ENCODE peak calls at places on chromosome 9, in five cellular contexts. One of them, this sample, is unnamed. For H3K36me3, the result is how much of the 10 kb centered on the place peaks cover.

GRCh38 chr9:100277166-100277979 is 75.4 kb downstream of the TEX10 start:
- DNase-seq in esophagus muscularis mucosa: no peak
- DNase-seq in heart left ventricle: no peak
- DNase-seq in H1: no peak
- DNase-seq in BE2C: no peak
- DNase-seq in this sample: no peak

GRCh38 chr9:7243838-7244237 is 486.1 kb downstream of the KDM4C start:
- DNase-seq in esophagus muscularis mucosa: no peak
- DNase-seq in heart left ventricle: no peak
- DNase-seq in H1: no peak
- DNase-seq in BE2C: no peak
- DNase-seq in this sample: no peak

GRCh38 chr9:75229605-75230332 is 141.5 kb downstream of the OSTF1 start:
- DNase-seq in esophagus muscularis mucosa: no peak
- DNase-seq in heart left ventricle: no peak
- DNase-seq in H1: no peak
- DNase-seq in BE2C: no peak
- DNase-seq in this sample: no peak

GRCh38 chr9:28234133-28234898 is 661.0 kb upstream of the C9orf72 start:
- DNase-seq in esophagus muscularis mucosa: no peak
- DNase-seq in heart left ventricle: no peak
- DNase-seq in H1: no peak
- DNase-seq in BE2C: no peak
- DNase-seq in this sample: no peak

GRCh38 chr9:130409250-130409649 is 35.5 kb upstream of the ASS1 start:
- DNase-seq in esophagus muscularis mucosa: no peak
- DNase-seq in heart left ventricle: no peak
- DNase-seq in H1: no peak
- DNase-seq in BE2C: no peak
- DNase-seq in this sample: no peak

GRCh38 chr9:35729700-35730485 is 2.1 kb downstream of the TLN1 start:
- DNase-seq in esophagus muscularis mucosa: no peak
- DNase-seq in heart left ventricle: peak
- DNase-seq in H1: no peak
- DNase-seq in BE2C: peak
- DNase-seq in this sample: peak

GRCh38 chr9:74865177-74865576 is 22.5 kb downstream of the TRPM6 start:
- DNase-seq in esophagus muscularis mucosa: no peak
- DNase-seq in heart left ventricle: no peak
- DNase-seq in H1: no peak
- DNase-seq in BE2C: no peak
- DNase-seq in this sample: no peak

GRCh38 chr9:36082928-36083327 is 46.2 kb downstream of the RECK start:
- DNase-seq in esophagus muscularis mucosa: no peak
- DNase-seq in heart left ventricle: no peak
- DNase-seq in H1: no peak
- DNase-seq in BE2C: no peak
- DNase-seq in this sample: no peak

GRCh38 chr9:94922691-94923107 is 196.2 kb downstream of the AOPEP start:
- DNase-seq in esophagus muscularis mucosa: no peak
- DNase-seq in heart left ventricle: peak
- DNase-seq in H1: no peak
- DNase-seq in BE2C: no peak
- DNase-seq in this sample: no peak

GRCh38 chr9:16367605-16368424 is 502.7 kb downstream of the BNC2 start:
- DNase-seq in esophagus muscularis mucosa: no peak
- DNase-seq in heart left ventricle: no peak
- DNase-seq in H1: no peak
- DNase-seq in BE2C: no peak
- DNase-seq in this sample: no peak

GRCh38 chr9:87383341-87384150 is 114.1 kb upstream of the DAPK1 start:
- DNase-seq in esophagus muscularis mucosa: no peak
- DNase-seq in heart left ventricle: no peak
- DNase-seq in H1: no peak
- DNase-seq in BE2C: no peak
- DNase-seq in this sample: no peak

GRCh38 chr9:13186091-13186490 is 93.4 kb downstream of the MPDZ start:
- DNase-seq in esophagus muscularis mucosa: no peak
- DNase-seq in heart left ventricle: no peak
- DNase-seq in H1: no peak
- DNase-seq in BE2C: no peak
- DNase-seq in this sample: no peak

GRCh38 chr9:35649431-35650340 is 1.0 kb downstream of the SIT1 start:
- DNase-seq in esophagus muscularis mucosa: no peak
- DNase-seq in heart left ventricle: no peak
- DNase-seq in H1: no peak
- DNase-seq in BE2C: no peak
- DNase-seq in this sample: no peak

GRCh38 chr9:91425270-91425669 is 1.6 kb upstream of the NFIL3 start:
- DNase-seq in esophagus muscularis mucosa: no peak
- DNase-seq in heart left ventricle: no peak
- DNase-seq in H1: no peak
- DNase-seq in BE2C: no peak
- DNase-seq in this sample: no peak

GRCh38 chr9:34457266-34458012 is 931 bp downstream of the FAM219A start:
- DNase-seq in esophagus muscularis mucosa: no peak
- DNase-seq in heart left ventricle: peak
- DNase-seq in H1: peak
- DNase-seq in BE2C: peak
- DNase-seq in this sample: peak

GRCh38 chr9:20526500-20527319 is 95.6 kb downstream of the MLLT3 start:
- DNase-seq in esophagus muscularis mucosa: no peak
- DNase-seq in heart left ventricle: no peak
- DNase-seq in H1: no peak
- DNase-seq in BE2C: no peak
- DNase-seq in this sample: no peak

GRCh38 chr9:16133556-16134227 is 580.8 kb downstream of the CCDC171 start:
- DNase-seq in esophagus muscularis mucosa: no peak
- DNase-seq in heart left ventricle: peak
- DNase-seq in H1: no peak
- DNase-seq in BE2C: peak
- DNase-seq in this sample: peak

GRCh38 chr9:72154468-72155281 is 5.4 kb downstream of the GDA start:
- DNase-seq in esophagus muscularis mucosa: no peak
- DNase-seq in heart left ventricle: no peak
- DNase-seq in H1: no peak
- DNase-seq in BE2C: no peak
- DNase-seq in this sample: no peak

GRCh38 chr9:2808105-2808504 is 35.8 kb downstream of the PUM3 start:
- DNase-seq in esophagus muscularis mucosa: no peak
- DNase-seq in heart left ventricle: no peak
- DNase-seq in H1: no peak
- DNase-seq in BE2C: no peak
- DNase-seq in this sample: no peak

GRCh38 chr9:75086443-75087278 is 1.3 kb downstream of the NMRK1 start:
- DNase-seq in esophagus muscularis mucosa: no peak
- DNase-seq in heart left ventricle: no peak
- DNase-seq in H1: no peak
- DNase-seq in BE2C: no peak
- DNase-seq in this sample: peak

GRCh38 chr9:134625361-134626140 is 16.1 kb upstream of the COL5A1 start:
- DNase-seq in esophagus muscularis mucosa: no peak
- DNase-seq in heart left ventricle: no peak
- DNase-seq in H1: no peak
- DNase-seq in BE2C: peak
- DNase-seq in this sample: peak

GRCh38 chr9:126536131-126536530 is 77.6 kb upstream of the LMX1B start:
- DNase-seq in esophagus muscularis mucosa: no peak
- DNase-seq in heart left ventricle: no peak
- DNase-seq in H1: no peak
- DNase-seq in BE2C: no peak
- DNase-seq in this sample: no peak

GRCh38 chr9:133090187-133090586 is 28.4 kb downstream of the CEL start:
- DNase-seq in esophagus muscularis mucosa: no peak
- DNase-seq in heart left ventricle: peak
- DNase-seq in H1: no peak
- DNase-seq in BE2C: peak
- DNase-seq in this sample: no peak

GRCh38 chr9:2610985-2611384 is 10.6 kb upstream of the VLDLR start:
- DNase-seq in esophagus muscularis mucosa: peak
- DNase-seq in heart left ventricle: no peak
- DNase-seq in H1: no peak
- DNase-seq in BE2C: no peak
- DNase-seq in this sample: no peak

GRCh38 chr9:129412814-129413536 is 207.9 kb downstream of the C9orf50 start:
- DNase-seq in esophagus muscularis mucosa: no peak
- DNase-seq in heart left ventricle: peak
- DNase-seq in H1: no peak
- DNase-seq in BE2C: peak
- DNase-seq in this sample: peak

GRCh38 chr9:72533322-72533721 is 11.9 kb downstream of the TMC1 start:
- DNase-seq in esophagus muscularis mucosa: no peak
- DNase-seq in heart left ventricle: no peak
- DNase-seq in H1: no peak
- DNase-seq in BE2C: no peak
- DNase-seq in this sample: no peak

GRCh38 chr9:129580211-129580915 is 40.5 kb downstream of the C9orf50 start:
- DNase-seq in esophagus muscularis mucosa: no peak
- DNase-seq in heart left ventricle: no peak
- DNase-seq in H1: no peak
- DNase-seq in BE2C: no peak
- DNase-seq in this sample: no peak

GRCh38 chr9:113715086-113715485 is 161.0 kb upstream of the ZNF618 start:
- DNase-seq in esophagus muscularis mucosa: no peak
- DNase-seq in heart left ventricle: no peak
- DNase-seq in H1: no peak
- DNase-seq in BE2C: no peak
- DNase-seq in this sample: no peak

GRCh38 chr9:118635416-118635815 is 733.8 kb downstream of the BRINP1 start:
- DNase-seq in esophagus muscularis mucosa: no peak
- DNase-seq in heart left ventricle: no peak
- DNase-seq in H1: no peak
- DNase-seq in BE2C: no peak
- DNase-seq in this sample: no peak

GRCh38 chr9:111178361-111179043 is 140.2 kb upstream of the LPAR1 start:
- DNase-seq in esophagus muscularis mucosa: no peak
- DNase-seq in heart left ventricle: no peak
- DNase-seq in H1: no peak
- DNase-seq in BE2C: no peak
- DNase-seq in this sample: no peak

GRCh38 chr9:224540-225520 is 10.2 kb downstream of the DOCK8 start:
- DNase-seq in esophagus muscularis mucosa: no peak
- DNase-seq in heart left ventricle: no peak
- DNase-seq in H1: no peak
- DNase-seq in BE2C: no peak
- DNase-seq in this sample: no peak

GRCh38 chr9:223167-223566 is 8.5 kb downstream of the DOCK8 start:
- DNase-seq in esophagus muscularis mucosa: no peak
- DNase-seq in heart left ventricle: no peak
- DNase-seq in H1: no peak
- DNase-seq in BE2C: no peak
- DNase-seq in this sample: no peak

GRCh38 chr9:227882-228281 is 13.2 kb downstream of the DOCK8 start:
- DNase-seq in esophagus muscularis mucosa: no peak
- DNase-seq in heart left ventricle: no peak
- DNase-seq in H1: no peak
- DNase-seq in BE2C: no peak
- DNase-seq in this sample: no peak

GRCh38 chr9:219670-220365 is 5.2 kb downstream of the DOCK8 start:
- DNase-seq in esophagus muscularis mucosa: no peak
- DNase-seq in heart left ventricle: peak
- DNase-seq in H1: no peak
- DNase-seq in BE2C: no peak
- DNase-seq in this sample: no peak

DNA sequence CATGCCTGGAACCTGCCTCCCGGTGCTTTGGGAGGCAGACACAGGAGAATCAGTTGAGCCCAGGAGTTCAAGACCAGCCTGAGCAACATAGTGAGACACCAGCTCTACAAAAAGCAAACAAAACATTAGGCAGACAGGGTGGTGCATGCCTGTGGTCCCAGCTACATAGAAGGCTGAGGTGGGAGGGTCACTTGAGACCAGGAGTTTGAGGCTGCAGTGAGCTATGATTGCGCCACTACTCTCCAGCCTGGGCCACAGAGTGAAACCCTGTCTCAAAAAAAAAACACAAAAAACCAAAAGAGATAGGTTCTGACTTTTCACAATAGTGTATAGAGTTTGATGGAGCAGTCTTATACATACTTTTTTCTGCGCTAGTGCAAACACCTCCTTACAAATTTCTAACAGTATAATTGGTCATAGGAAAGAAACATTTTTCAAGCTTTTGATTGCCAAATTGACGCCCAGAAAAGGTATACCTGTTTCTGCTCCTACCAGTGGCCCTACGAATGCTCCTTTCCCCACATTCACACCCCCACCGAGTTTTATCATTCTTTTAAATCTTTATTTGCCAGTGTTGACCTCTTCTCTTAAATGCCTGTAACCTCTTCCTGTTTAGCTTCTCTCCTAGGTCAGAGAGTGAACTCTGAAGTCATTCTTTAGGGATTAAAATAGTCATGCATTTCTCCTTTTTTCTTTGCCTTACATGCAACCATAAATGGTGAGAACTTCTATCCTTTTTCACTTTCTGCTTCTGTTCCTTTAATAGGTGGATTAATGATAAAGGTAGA is 7.5 kb downstream of the DOCK8 start:
- DNase-seq in esophagus muscularis mucosa: no peak
- DNase-seq in heart left ventricle: no peak
- DNase-seq in H1: no peak
- DNase-seq in BE2C: no peak
- DNase-seq in this sample: no peak
- H3K4me3 ChIP-seq in esophagus muscularis mucosa: no peak
- H3K4me3 ChIP-seq in heart left ventricle: no peak
- H3K4me3 ChIP-seq in H1: no peak
- H3K4me3 ChIP-seq in BE2C: no peak
- H3K4me3 ChIP-seq in this sample: no peak

GRCh38 chr9:110109331-110110110 is 98.4 kb downstream of the C9orf152 start:
- DNase-seq in esophagus muscularis mucosa: no peak
- DNase-seq in heart left ventricle: no peak
- DNase-seq in H1: no peak
- DNase-seq in BE2C: no peak
- DNase-seq in this sample: no peak
- H3K36me3 ChIP-seq in esophagus muscularis mucosa: under half
- H3K36me3 ChIP-seq in heart left ventricle: under half
- H3K36me3 ChIP-seq in H1: under half
- H3K36me3 ChIP-seq in BE2C: under half
- H3K36me3 ChIP-seq in this sample: under half

GRCh38 chr9:83707518-83707767 is 315 bp downstream of the UBQLN1 start:
- DNase-seq in esophagus muscularis mucosa: peak
- DNase-seq in heart left ventricle: no peak
- DNase-seq in H1: no peak
- DNase-seq in BE2C: peak
- DNase-seq in this sample: peak
- TF ChIP-seq CTCF in esophagus muscularis mucosa: no peak
- TF ChIP-seq CTCF in heart left ventricle: no peak
- TF ChIP-seq CTCF in H1: no peak
- TF ChIP-seq CTCF in BE2C: no peak
- TF ChIP-seq CTCF in this sample: no peak

DNA sequence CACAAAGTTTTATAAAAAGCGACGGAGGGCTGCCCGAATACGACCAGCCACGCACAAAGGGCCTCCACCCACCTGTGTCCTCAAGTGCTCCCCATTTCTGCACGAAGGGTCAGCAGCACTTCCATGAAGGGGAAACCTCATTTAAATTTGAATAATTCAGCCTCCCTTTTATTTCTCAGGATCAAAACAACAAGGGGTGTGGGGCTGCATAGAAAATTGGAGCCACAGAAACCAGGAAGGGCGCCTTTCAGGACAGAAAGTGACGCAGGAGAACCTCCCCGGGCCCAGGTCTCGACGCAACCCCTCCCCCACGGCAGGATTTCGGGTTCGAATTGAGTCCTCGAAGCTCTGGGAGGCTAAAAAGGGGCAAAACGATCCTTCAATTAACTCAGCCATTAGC is 2.1 kb downstream of the NRARP start:
- DNase-seq in esophagus muscularis mucosa: no peak
- DNase-seq in heart left ventricle: peak
- DNase-seq in H1: no peak
- DNase-seq in BE2C: no peak
- DNase-seq in this sample: no peak
- H3K4me3 ChIP-seq in esophagus muscularis mucosa: peak
- H3K4me3 ChIP-seq in heart left ventricle: peak
- H3K4me3 ChIP-seq in H1: peak
- H3K4me3 ChIP-seq in BE2C: peak
- H3K4me3 ChIP-seq in this sample: no peak

This sample was measured in adrenal gland.